ENCODE peak calls at places on chromosomes 13 and 19, in ten cellular contexts. I, P, E, H, J, D, Z, L, C and K are unnamed samples.

GRCh38 chr19:18119243-18120105 is 21.9 kb downstream of the MAST3 start:
- DNase-seq in I (no peak), P (no peak), E (no peak), H (no peak), J (no peak), D (no peak), Z (peak), L (no peak), C (no peak), K (no peak)

GRCh38 chr19:5850743-5851293 is 431 bp downstream of the FUT3 start:
- DNase-seq in I (peak), P (no peak), E (peak), H (no peak), J (no peak), D (no peak), Z (no peak), L (no peak), C (peak), K (no peak)

GRCh38 chr19:6229216-6229913 is 50.4 kb downstream of the MLLT1 start:
- DNase-seq in I (no peak), P (no peak), E (no peak), H (no peak), J (no peak), D (peak), Z (no peak), L (peak), C (no peak), K (peak)

GRCh38 chr19:56155124-56155687 is 14.1 kb downstream of the ZNF444 start:
- DNase-seq in I (no peak), P (no peak), E (no peak), H (no peak), J (no peak), D (no peak), Z (no peak), L (no peak), C (no peak), K (no peak)

GRCh38 chr13:48562296-48563066 is 29.6 kb upstream of the RCBTB2 start:
- DNase-seq in I (no peak), P (no peak), E (no peak), H (no peak), J (no peak), D (no peak), Z (peak), L (no peak), C (no peak), K (no peak)

GRCh38 chr19:1252221-1252817 is 3.9 kb downstream of the MIDN start:
- DNase-seq in I (peak), P (peak), E (peak), H (no peak), J (no peak), D (peak), Z (peak), L (peak), C (peak), K (peak)

GRCh38 chr19:45125975-45126493 is 33.1 kb downstream of the PPP1R37 start:
- DNase-seq in I (peak), P (no peak), E (peak), H (peak), J (no peak), D (peak), Z (peak), L (no peak), C (peak), K (no peak)

GRCh38 chr13:99200433-99201167 is at the start of gene UBAC2:
- DNase-seq in I (peak), P (peak), E (peak), H (peak), J (peak), D (peak), Z (peak), L (peak), C (peak), K (peak)

GRCh38 chr13:91248249-91248648 is 99.2 kb upstream of the MIR17HG start:
- DNase-seq in I (no peak), P (no peak), E (no peak), H (no peak), J (no peak), D (no peak), Z (no peak), L (no peak), C (no peak), K (no peak)

GRCh38 chr19:30001301-30001700 is 59.3 kb downstream of the URI1 start:
- DNase-seq in I (no peak), P (no peak), E (no peak), H (no peak), J (no peak), D (no peak), Z (no peak), L (no peak), C (no peak), K (no peak)

GRCh38 chr19:17681505-17682125 is 6.5 kb downstream of the UNC13A start:
- DNase-seq in I (peak), P (no peak), E (peak), H (peak), J (no peak), D (peak), Z (peak), L (peak), C (peak), K (no peak)